ENCODE peak calls at places on chromosomes 12 and 14, in nine cellular contexts. T is substantia nigra; N is stimulated activated CD8-positive, alpha-beta memory T cell treated with anti-CD3 and anti-CD28 coated beads, Interleukin-2, amount 100 ng/mL, for 1 hour; B is mesenchymal stem cell; X is RKO; W is foreskin fibroblast; I is bronchial epithelial cell; D is kidney tubule cell; M is adipocyte. E is an unnamed sample.

GRCh38 chr12:95956557-95957145 is 13.5 kb downstream of the AMDHD1 start:
- DNase-seq in T (no peak), B (no peak), W (no peak), N (no peak), I (no peak), M (no peak), D (no peak), X (no peak), E (no peak)

GRCh38 chr12:53939141-53940108 is 794 bp downstream of the HOXC13 start:
- DNase-seq in D (peak; percentile 20), M (peak; percentile 7), N (no peak), T (no peak), I (peak; percentile 56), X (no peak), W (peak; percentile 77), B (peak; percentile 29), E (no peak)

GRCh38 chr12:32005496-32006125 is 46.4 kb downstream of the RESF1 start:
- DNase-seq in B (no peak), N (no peak), T (no peak), I (no peak), D (no peak), M (no peak), W (no peak), X (no peak), E (no peak)

GRCh38 chr12:79706676-79707075 is 15.9 kb upstream of the PAWR start:
- DNase-seq in B (no peak), W (peak; percentile 33), X (no peak), D (no peak), T (no peak), I (peak; percentile 46), M (no peak), N (no peak), E (no peak)

GRCh38 chr12:69129564-69129963 is 109.8 kb upstream of the CPSF6 start:
- DNase-seq in I (no peak), D (no peak), M (no peak), W (no peak), B (peak; percentile 38), T (no peak), X (no peak), N (no peak), E (no peak)

GRCh38 chr12:127829974-127830543 is 436.9 kb upstream of the TMEM132C start:
- DNase-seq in D (no peak), I (no peak), T (no peak), X (no peak), B (no peak), W (no peak), M (no peak), N (no peak), E (no peak)

GRCh38 chr14:35335388-35336092 is 43.4 kb downstream of the PSMA6 start:
- DNase-seq in T (no peak), I (no peak), D (peak; percentile 82), M (no peak), B (peak; percentile 53), W (peak; percentile 68), N (no peak), X (no peak), E (no peak)

GRCh38 chr12:6061661-6062060 is 62.8 kb downstream of the VWF start:
- DNase-seq in X (no peak), T (no peak), B (peak; percentile 59), I (no peak), N (no peak), W (peak; percentile 80), D (no peak), M (peak; percentile 94), E (no peak)

GRCh38 chr14:28299227-28299626 is 467.4 kb upstream of the FOXG1 start:
- DNase-seq in N (no peak), I (no peak), X (no peak), D (no peak), B (no peak), W (no peak), T (no peak), M (no peak), E (no peak)

GRCh38 chr12:107759410-107759809 is 1.5 kb downstream of the PRDM4 start:
- DNase-seq in I (peak; percentile 88), W (peak; percentile 90), D (peak; percentile 91), X (peak; percentile 97), N (no peak), M (peak; percentile 65), B (peak; percentile 86), T (no peak), E (no peak)

GRCh38 chr12:97512696-97513095 is 50.1 kb downstream of the RMST start:
- DNase-seq in D (no peak), T (no peak), M (no peak), I (no peak), B (no peak), N (no peak), X (no peak), W (no peak), E (no peak)